ENCODE peak calls at places on chromosomes 4 and X, in four cellular contexts. C, M, F and P are unnamed samples.

GRCh38 chr4:53531695-53532224 is 59.5 kb downstream of the LNX1 start:
- DNase-seq in C (peak; percentile 16), M (no peak), F (no peak), P (no peak)

GRCh38 chr4:139890810-139891209 is 225.2 kb downstream of the MGST2 start:
- DNase-seq in C (no peak), M (peak; percentile 34), F (peak; percentile 95), P (no peak)

GRCh38 chr4:102787096-102787867 is 26.5 kb upstream of the MANBA start:
- DNase-seq in C (no peak), M (no peak), F (peak; percentile 80), P (no peak)

GRCh38 chrX:150361777-150362351 is 1.3 kb upstream of the MAMLD1 start:
- DNase-seq in C (no peak), M (no peak), F (no peak), P (no peak)

GRCh38 chr4:55012363-55013255 is 112.8 kb downstream of the KDR start:
- DNase-seq in C (no peak), M (no peak), F (no peak), P (no peak)

GRCh38 chr4:75612306-75612705 is 18.0 kb downstream of the CDKL2 start:
- DNase-seq in C (no peak), M (no peak), F (no peak), P (no peak)

GRCh38 chrX:100328342-100328741 is 81.7 kb downstream of the PCDH19 start:
- DNase-seq in C (no peak), M (no peak), F (no peak), P (no peak)

GRCh38 chrX:101229155-101229554 is 9.6 kb downstream of the DRP2 start:
- DNase-seq in C (no peak), M (peak; percentile 50), F (peak; percentile 47), P (no peak)

GRCh38 chr4:53476232-53477037 is 99.0 kb downstream of the FIP1L1 start:
- DNase-seq in C (no peak), M (peak; percentile 99), F (peak; percentile 89), P (no peak)

GRCh38 chr4:77451530-77451929 is 154.1 kb upstream of the CXCL13 start:
- DNase-seq in C (no peak), M (no peak), F (no peak), P (no peak)

GRCh38 chrX:151694661-151695582 is at the start of gene PRRG3:
- DNase-seq in C (no peak), M (no peak), F (no peak), P (no peak)

GRCh38 chr4:3402409-3403103 is 39.2 kb upstream of the HGFAC start:
- DNase-seq in C (no peak), M (peak; percentile 59), F (no peak), P (no peak)

GRCh38 chr4:183402771-183403170 is 41.7 kb upstream of the CDKN2AIP start:
- DNase-seq in C (no peak), M (no peak), F (no peak), P (no peak)

GRCh38 chr4:147987252-147987651 is 255.4 kb downstream of the ARHGAP10 start:
- DNase-seq in C (no peak), M (no peak), F (no peak), P (no peak)

GRCh38 chr4:65538571-65538970 is 131.7 kb downstream of the EPHA5 start:
- DNase-seq in C (no peak), M (no peak), F (peak; percentile 13), P (no peak)

GRCh38 chrX:21479695-21480280 is 105.6 kb downstream of the CNKSR2 start:
- DNase-seq in C (peak; percentile 6), M (peak; percentile 5), F (peak; percentile 44), P (peak; percentile 23)

GRCh38 chr4:30728291-30728690 is 8.1 kb downstream of the PCDH7 start:
- DNase-seq in C (no peak), M (no peak), F (no peak), P (no peak)

GRCh38 chr4:106034205-106034604 is 138.9 kb downstream of the NPNT start:
- DNase-seq in C (no peak), M (no peak), F (no peak), P (no peak)

GRCh38 chrX:136115124-136115908 is 32.0 kb upstream of the FHL1 start:
- DNase-seq in C (no peak), M (no peak), F (peak; percentile 13), P (no peak)

GRCh38 chr4:67091668-67092067 is 453.6 kb downstream of the CENPC start:
- DNase-seq in C (no peak), M (no peak), F (no peak), P (no peak)

GRCh38 chr4:11455201-11455835 is 26.6 kb upstream of the HS3ST1 start:
- DNase-seq in C (no peak), M (no peak), F (no peak), P (no peak)

GRCh38 chr4:82422616-82423015 is 7.6 kb downstream of the HNRNPDL start:
- DNase-seq in C (no peak), M (no peak), F (no peak), P (no peak)

GRCh38 chrX:7266261-7266660 is 118.3 kb upstream of the PUDP start:
- DNase-seq in C (no peak), M (peak; percentile 45), F (no peak), P (no peak)

GRCh38 chr4:164359881-164360280 is 394.1 kb upstream of the SMIM31 start:
- DNase-seq in C (no peak), M (no peak), F (no peak), P (no peak)

GRCh38 chr4:2768921-2769336 is 12.8 kb upstream of the TNIP2 start:
- DNase-seq in C (no peak), M (no peak), F (no peak), P (no peak)

GRCh38 chr4:54509057-54509456 is 148.7 kb upstream of the KIT start:
- DNase-seq in C (no peak), M (no peak), F (no peak), P (no peak)

GRCh38 chr4:88352062-88352461 is 26.6 kb upstream of the HERC6 start:
- DNase-seq in C (no peak), M (peak; percentile 41), F (peak; percentile 42), P (no peak)

GRCh38 chr4:2281575-2282343 is 19.9 kb upstream of the MXD4 start:
- DNase-seq in C (peak; percentile 36), M (no peak), F (no peak), P (peak; percentile 75)

GRCh38 chr4:125483278-125483677 is 168.5 kb downstream of the FAT4 start:
- DNase-seq in C (no peak), M (no peak), F (no peak), P (no peak)

GRCh38 chr4:94403735-94404134 is 48.0 kb upstream of the PDLIM5 start:
- DNase-seq in C (no peak), M (no peak), F (no peak), P (no peak)
- TF ChIP-seq CTCF in C (no peak), M (no peak), F (no peak), P (no peak)

GRCh38 chr4:186726440-186727148 is 2.9 kb upstream of the FAT1 start:
- DNase-seq in C (no peak), M (no peak), F (peak; percentile 64), P (no peak)
- TF ChIP-seq CTCF in C (no peak), M (no peak), F (no peak), P (no peak)

GRCh38 chrX:22664826-22665225 is 334.9 kb upstream of the DDX53 start:
- DNase-seq in C (no peak), M (no peak), F (no peak), P (no peak)

GRCh38 chrX:22660756-22661155 is 339.0 kb upstream of the DDX53 start:
- DNase-seq in C (no peak), M (no peak), F (no peak), P (no peak)

GRCh38 chrX:22665818-22666217 is 333.9 kb upstream of the DDX53 start:
- DNase-seq in C (no peak), M (no peak), F (peak; percentile 13), P (no peak)

GRCh38 chrX:22662776-22663175 is 337.0 kb upstream of the DDX53 start:
- DNase-seq in C (no peak), M (no peak), F (peak; percentile 68), P (no peak)

GRCh38 chrX:22666441-22666840 is 333.3 kb upstream of the DDX53 start:
- DNase-seq in C (no peak), M (no peak), F (no peak), P (no peak)
- TF ChIP-seq CTCF in C (peak; percentile 41), M (no peak), F (peak; percentile 33), P (peak; percentile 40)

GRCh38 chr4:73836373-73837269 is at the start of gene CXCL6:
- DNase-seq in C (no peak), M (no peak), F (no peak), P (no peak)
- TF ChIP-seq CTCF in C (no peak), M (no peak), F (no peak), P (no peak)

DNA sequence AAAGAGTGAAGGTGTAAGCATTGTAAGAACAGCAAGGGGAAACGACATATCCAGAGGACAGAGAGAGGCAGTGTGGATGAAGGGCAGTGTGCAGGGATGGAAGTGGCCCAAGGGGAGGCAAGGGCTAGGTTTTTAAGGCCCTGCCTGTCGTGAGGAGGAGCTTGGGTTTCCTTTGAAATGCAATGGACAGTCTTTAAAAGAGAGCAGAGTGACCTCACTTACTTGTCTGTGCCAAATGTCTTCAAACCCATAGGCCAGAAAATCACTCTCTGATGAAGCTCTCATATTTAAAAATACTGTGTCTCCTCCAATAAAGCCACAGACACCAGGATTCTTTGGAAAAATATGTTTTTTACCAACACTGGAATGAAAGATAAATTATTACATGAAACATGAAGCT is 19.1 kb upstream of the ATXN3L start:
- DNase-seq in C (no peak), M (no peak), F (no peak), P (no peak)
- TF ChIP-seq CTCF in C (no peak), M (no peak), F (no peak), P (no peak)

GRCh38 chr4:129929984-129930383 is 834.0 kb downstream of the C4orf33 start:
- DNase-seq in C (no peak), M (no peak), F (no peak), P (no peak)

GRCh38 chr4:129929052-129929451 is 833.1 kb downstream of the C4orf33 start:
- DNase-seq in C (no peak), M (no peak), F (no peak), P (no peak)

GRCh38 chr4:129926936-129927335 is 831.0 kb downstream of the C4orf33 start:
- DNase-seq in C (no peak), M (no peak), F (no peak), P (no peak)
- TF ChIP-seq CTCF in C (no peak), M (no peak), F (no peak), P (peak; percentile 10)